ENCODE peak calls at places on chromosomes 6 and 20, in seven cellular contexts. I, S, C, J, N, E and G are unnamed samples.
A peak's percentile ranks its signal among the peaks of the same experiment; 100 is the strongest.

GRCh38 chr6:56364482-56365313 is 117.3 kb upstream of the COL21A1 start:
- DNase-seq in N (no peak), C (no peak), E (no peak), S (no peak), J (no peak), I (no peak), G (no peak)

GRCh38 chr6:144644776-144645175 is 359.6 kb downstream of the UTRN start:
- DNase-seq in C (no peak), S (no peak), E (no peak), I (no peak), J (no peak), N (peak; percentile 30), G (peak; percentile 97)

GRCh38 chr20:57707849-57708693 is 1.7 kb downstream of the PMEPA1 start:
- DNase-seq in E (no peak), S (no peak), N (no peak), C (no peak), J (no peak), I (no peak), G (no peak)

GRCh38 chr6:157059781-157060180 is 263.5 kb downstream of the TMEM242 start:
- DNase-seq in C (no peak), I (no peak), N (peak; percentile 39), E (no peak), S (no peak), J (no peak), G (no peak)

GRCh38 chr20:49030954-49031619 is 15.0 kb upstream of the CSE1L start:
- DNase-seq in C (peak; percentile 69), E (no peak), S (no peak), N (no peak), J (no peak), I (no peak), G (no peak)

GRCh38 chr20:1633535-1633934 is 13.7 kb upstream of the SIRPB1 start:
- DNase-seq in J (no peak), I (no peak), S (peak; percentile 32), E (no peak), N (no peak), C (no peak), G (no peak)

GRCh38 chr6:99471638-99472037 is 43.6 kb downstream of the USP45 start:
- DNase-seq in C (no peak), E (no peak), N (no peak), S (no peak), J (no peak), I (no peak), G (no peak)

GRCh38 chr6:157994126-157994795 is 12.6 kb downstream of the SYNJ2 start:
- DNase-seq in I (no peak), N (no peak), J (no peak), C (peak; percentile 32), S (no peak), E (no peak), G (no peak)

GRCh38 chr6:111478064-111478476 is 4.9 kb downstream of the REV3L start:
- DNase-seq in E (no peak), N (no peak), I (no peak), S (no peak), C (no peak), J (no peak), G (no peak)

GRCh38 chr6:111980168-111980567 is 73.7 kb upstream of the CCN6 start:
- DNase-seq in N (no peak), C (no peak), E (no peak), S (no peak), J (no peak), I (no peak), G (no peak)

GRCh38 chr6:26447257-26447656 is 7.0 kb downstream of the BTN3A3 start:
- DNase-seq in J (no peak), I (no peak), C (no peak), E (no peak), N (no peak), S (no peak), G (no peak)

GRCh38 chr6:106103728-106104109 is 17.6 kb downstream of the PRDM1 start:
- DNase-seq in I (peak; percentile 52), J (no peak), E (no peak), S (no peak), N (no peak), C (no peak), G (no peak)

GRCh38 chr6:71289039-71289801 is 609 bp downstream of the OGFRL1 start:
- DNase-seq in N (peak; percentile 5), S (peak; percentile 52), J (peak; percentile 50), I (peak; percentile 4), C (peak; percentile 79), E (peak; percentile 76), G (no peak)

GRCh38 chr6:7073810-7074525 is 33.8 kb upstream of the RREB1 start:
- DNase-seq in S (no peak), E (no peak), C (peak; percentile 73), I (peak; percentile 9), N (no peak), J (no peak), G (no peak)

GRCh38 chr6:143838395-143838794 is 4.7 kb upstream of the LTV1 start:
- DNase-seq in S (peak; percentile 58), C (no peak), E (no peak), I (no peak), N (no peak), J (no peak), G (no peak)

GRCh38 chr20:17759449-17759848 is 59.7 kb downstream of the BANF2 start:
- DNase-seq in I (no peak), N (no peak), J (no peak), C (no peak), S (peak; percentile 24), E (no peak), G (no peak)

GRCh38 chr6:147001621-147002020 is 202.6 kb upstream of the STXBP5 start:
- DNase-seq in N (no peak), J (no peak), E (no peak), S (no peak), I (no peak), C (no peak), G (no peak)

GRCh38 chr6:16855460-16855859 is 94.2 kb upstream of the ATXN1 start:
- DNase-seq in J (no peak), E (no peak), N (no peak), C (no peak), S (no peak), I (no peak), G (no peak)

GRCh38 chr6:144725731-144726522 is 440.8 kb downstream of the UTRN start:
- DNase-seq in N (no peak), S (no peak), C (no peak), J (no peak), E (no peak), I (no peak), G (peak; percentile 70)

GRCh38 chr20:101975-102374 is 14.5 kb downstream of the DEFB125 start:
- DNase-seq in N (no peak), J (no peak), C (no peak), E (no peak), I (no peak), S (no peak), G (no peak)

GRCh38 chr6:20833881-20834515 is 299.7 kb downstream of the CDKAL1 start:
- DNase-seq in E (no peak), N (no peak), S (no peak), I (no peak), C (no peak), J (no peak), G (no peak)

GRCh38 chr6:127198549-127198948 is 68.1 kb upstream of the RNF146 start:
- DNase-seq in E (no peak), N (no peak), S (no peak), J (no peak), C (no peak), I (no peak), G (no peak)

GRCh38 chr6:110720066-110720465 is 95.2 kb downstream of the CDK19 start:
- DNase-seq in I (no peak), S (no peak), N (no peak), C (no peak), E (no peak), J (no peak), G (no peak)

GRCh38 chr6:42042108-42042507 is 8.2 kb upstream of the TAF8 start:
- DNase-seq in J (no peak), I (no peak), S (no peak), E (no peak), N (no peak), C (no peak), G (no peak)
- H3K4me1 ChIP-seq in J (peaks cover 79% of the 10 kb centered on the region), I (peaks cover 91% of the 10 kb centered on the region), S (peaks cover 52% of the 10 kb centered on the region), E (no peaks in the 10 kb centered on the region), N (peaks cover 29% of the 10 kb centered on the region), C (peaks cover 63% of the 10 kb centered on the region), G (peaks cover 21% of the 10 kb centered on the region)

DNA sequence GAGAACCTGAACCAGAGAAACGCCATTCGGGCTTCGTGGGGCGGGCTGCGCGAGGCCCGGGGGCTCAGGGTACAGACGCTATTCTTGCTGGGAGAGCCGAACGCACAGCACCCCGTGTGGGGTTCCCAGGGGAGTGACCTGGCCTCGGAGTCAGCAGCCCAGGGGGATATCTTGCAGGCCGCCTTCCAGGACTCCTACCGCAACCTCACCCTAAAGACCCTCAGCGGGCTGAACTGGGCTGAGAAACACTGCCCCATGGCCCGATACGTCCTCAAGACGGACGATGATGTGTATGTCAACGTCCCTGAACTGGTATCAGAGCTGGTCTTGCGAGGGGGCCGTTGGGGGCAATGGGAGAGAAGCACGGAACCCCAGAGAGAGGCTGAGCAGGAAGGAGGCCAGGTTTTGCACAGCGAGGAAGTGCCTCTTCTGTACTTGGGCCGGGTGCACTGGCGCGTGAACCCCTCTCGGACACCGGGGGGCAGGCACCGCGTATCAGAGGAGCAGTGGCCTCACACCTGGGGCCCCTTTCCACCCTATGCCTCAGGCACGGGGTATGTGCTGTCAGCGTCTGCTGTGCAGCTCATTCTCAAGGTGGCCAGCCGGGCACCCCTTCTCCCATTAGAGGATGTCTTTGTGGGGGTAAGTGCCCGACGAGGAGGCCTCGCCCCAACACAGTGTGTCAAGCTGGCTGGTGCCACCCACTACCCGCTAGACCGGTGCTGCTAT is 904 bp downstream of the B3GALT4 start:
- DNase-seq in I (peak; percentile 16), C (no peak), J (no peak), E (peak; percentile 66), S (peak; percentile 32), N (no peak), G (peak; percentile 32)
- H3K4me3 ChIP-seq in I (peak overlapping the region; percentile 80), C (peak overlapping the region; percentile 80), J (peak overlapping the region; percentile 62), E (peak overlapping the region; percentile 98), S (peak overlapping the region; percentile 74), N (peak overlapping the region; percentile 42), G (peak overlapping the region; percentile 28)

DNA sequence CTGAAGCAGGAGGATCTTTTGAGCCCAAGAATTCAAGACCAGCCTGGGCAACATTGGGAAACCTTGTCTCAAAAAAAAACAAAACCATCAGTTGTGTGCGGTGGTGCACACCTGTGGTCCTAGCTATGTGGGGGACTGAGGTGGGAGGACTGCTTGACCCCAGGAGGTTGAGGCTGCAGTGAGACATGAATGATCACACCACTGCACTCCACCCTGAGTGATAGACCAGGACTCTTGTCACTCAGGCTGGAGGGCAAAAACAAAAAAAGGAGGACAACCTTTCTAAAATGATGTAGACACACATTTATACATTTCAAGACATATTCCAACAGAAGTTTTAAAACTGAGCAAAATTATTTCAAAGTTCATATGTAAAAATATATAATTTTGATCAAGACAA is 45.1 kb downstream of the NOL7 start:
- DNase-seq in N (no peak), C (no peak), E (no peak), S (no peak), J (no peak), I (no peak), G (no peak)
- H3K4me1 ChIP-seq in N (no peaks in the 10 kb centered on the region), C (peaks cover 6% of the 10 kb centered on the region), E (no peaks in the 10 kb centered on the region), S (no peaks in the 10 kb centered on the region), J (peaks cover 50% of the 10 kb centered on the region), I (peaks cover 29% of the 10 kb centered on the region), G (peaks cover 17% of the 10 kb centered on the region)

GRCh38 chr6:88965691-88966090 is 2.3 kb upstream of the RNGTT start:
- DNase-seq in N (no peak), J (no peak), I (no peak), E (peak; percentile 78), C (no peak), S (no peak), G (no peak)
- H3K4me3 ChIP-seq in N (no peak overlapping the region), J (no peak overlapping the region), I (no peak overlapping the region), E (no peak overlapping the region), C (no peak overlapping the region), S (no peak overlapping the region), G (no peak overlapping the region)